ENCODE peak calls at places on chromosomes 5 and 9, in eight cellular contexts. F, V, J, H, R, L, D and A are unnamed samples.
A peak's percentile ranks its signal among the peaks of the same experiment; 100 is the strongest.

GRCh38 chr9:127531676-127532075 is 80.4 kb downstream of the LRSAM1 start:
- DNase-seq in F (no peak), V (no peak), J (no peak), H (no peak), R (no peak), L (no peak), D (no peak), A (no peak)

GRCh38 chr5:127648997-127649550 is at the start of gene CTXN3:
- DNase-seq in F (no peak), V (no peak), J (no peak), H (no peak), R (no peak), L (no peak), D (no peak), A (no peak)

GRCh38 chr5:90590-91547 is 1.1 kb upstream of the PLEKHG4B start:
- DNase-seq in F (no peak), V (peak; percentile 41), J (peak; percentile 16), H (no peak), R (no peak), L (peak; percentile 15), D (no peak), A (no peak)

GRCh38 chr5:97009212-97009898 is 73.5 kb downstream of the LNPEP start:
- DNase-seq in F (no peak), V (no peak), J (no peak), H (peak; percentile 9), R (no peak), L (peak; percentile 51), D (no peak), A (no peak)

GRCh38 chr5:66249920-66250319 is 105.8 kb downstream of the SREK1 start:
- DNase-seq in F (no peak), V (no peak), J (no peak), H (no peak), R (no peak), L (no peak), D (no peak), A (no peak)

GRCh38 chr9:16445141-16445920 is 425.1 kb downstream of the BNC2 start:
- DNase-seq in F (no peak), V (no peak), J (peak; percentile 59), H (no peak), R (no peak), L (peak; percentile 71), D (no peak), A (no peak)

GRCh38 chr5:61467766-61468482 is 135.9 kb downstream of the ZSWIM6 start:
- DNase-seq in F (no peak), V (no peak), J (peak; percentile 85), H (no peak), R (peak; percentile 47), L (peak; percentile 46), D (no peak), A (no peak)

GRCh38 chr5:123545506-123545905 is 33.5 kb downstream of the CSNK1G3 start:
- DNase-seq in F (peak; percentile 14), V (no peak), J (no peak), H (no peak), R (peak; percentile 28), L (peak; percentile 60), D (no peak), A (no peak)

GRCh38 chr9:128412120-128412790 is 8.4 kb upstream of the CERCAM start:
- DNase-seq in F (peak; percentile 94), V (no peak), J (no peak), H (no peak), R (peak; percentile 35), L (peak; percentile 37), D (peak; percentile 39), A (peak; percentile 67)

GRCh38 chr9:90078988-90079457 is 474.2 kb downstream of the GADD45G start:
- DNase-seq in F (no peak), V (no peak), J (no peak), H (no peak), R (no peak), L (no peak), D (no peak), A (no peak)

GRCh38 chr9:116594552-116594951 is 92.6 kb upstream of the TRIM32 start:
- DNase-seq in F (no peak), V (no peak), J (peak; percentile 77), H (no peak), R (no peak), L (peak; percentile 95), D (no peak), A (no peak)

GRCh38 chr9:89536618-89537017 is 38.7 kb upstream of the SEMA4D start:
- DNase-seq in F (no peak), V (no peak), J (no peak), H (no peak), R (no peak), L (no peak), D (no peak), A (no peak)

GRCh38 chr9:113502427-113503008 is 39.0 kb downstream of the RGS3 start:
- DNase-seq in F (no peak), V (no peak), J (no peak), H (no peak), R (no peak), L (no peak), D (no peak), A (no peak)

GRCh38 chr5:128409401-128409800 is 128.6 kb downstream of the FBN2 start:
- DNase-seq in F (no peak), V (no peak), J (peak; percentile 20), H (no peak), R (no peak), L (no peak), D (no peak), A (no peak)

GRCh38 chr5:60494635-60495034 is 205.3 kb downstream of the DEPDC1B start:
- DNase-seq in F (no peak), V (no peak), J (no peak), H (no peak), R (no peak), L (no peak), D (no peak), A (no peak)

GRCh38 chr5:63563008-63563917 is 399.0 kb downstream of the HTR1A start:
- DNase-seq in F (no peak), V (peak; percentile 12), J (no peak), H (no peak), R (no peak), L (no peak), D (no peak), A (no peak)

GRCh38 chr5:110594866-110595265 is 131.6 kb downstream of the TMEM232 start:
- DNase-seq in F (no peak), V (no peak), J (no peak), H (no peak), R (no peak), L (no peak), D (no peak), A (no peak)

GRCh38 chr5:110588241-110588962 is 138.1 kb downstream of the TMEM232 start:
- DNase-seq in F (no peak), V (no peak), J (no peak), H (no peak), R (no peak), L (no peak), D (no peak), A (no peak)

DNA sequence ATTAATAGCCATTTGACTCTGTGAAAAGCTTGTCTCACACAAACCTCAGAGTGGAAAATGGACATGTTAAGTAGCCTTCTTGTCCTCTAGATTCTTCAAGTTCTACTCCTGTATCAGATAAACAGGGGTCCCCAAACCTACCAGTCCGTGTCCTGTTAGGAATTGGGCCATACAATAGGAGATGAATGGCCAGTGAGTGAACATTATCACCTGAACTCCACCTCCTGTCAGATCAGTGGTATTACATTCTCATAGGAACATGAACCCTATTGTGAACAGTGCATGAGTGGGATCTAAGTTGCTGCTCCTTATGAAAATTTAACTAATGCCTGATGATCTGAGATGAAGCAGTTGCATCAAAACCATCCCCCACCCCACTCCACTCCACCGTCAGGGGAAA is 136.3 kb downstream of the TMEM232 start:
- DNase-seq in F (no peak), V (no peak), J (peak; percentile 13), H (no peak), R (no peak), L (peak; percentile 46), D (no peak), A (no peak)
- TF ChIP-seq CTCF in F (peak; percentile 69), V (peak; percentile 39), J (peak; percentile 50), H (peak; percentile 12), R (peak; percentile 23), L (peak; percentile 37), D (no peak), A (peak; percentile 56)

GRCh38 chr9:97412628-97413382 is 909 bp downstream of the TDRD7 start:
- DNase-seq in F (no peak), V (no peak), J (no peak), H (no peak), R (peak; percentile 62), L (peak; percentile 16), D (no peak), A (no peak)
- TF ChIP-seq CTCF in F (no peak), V (no peak), J (no peak), H (no peak), R (no peak), L (no peak), D (no peak), A (no peak)

GRCh38 chr5:178460598-178461425 is 129.4 kb downstream of the COL23A1 start:
- DNase-seq in F (peak; percentile 91), V (peak; percentile 87), J (no peak), H (peak; percentile 88), R (peak; percentile 77), L (peak; percentile 18), D (peak; percentile 37), A (peak; percentile 74)

GRCh38 chr5:178461426-178461730 is 128.8 kb downstream of the COL23A1 start:
- DNase-seq in F (no peak), V (no peak), J (no peak), H (no peak), R (no peak), L (no peak), D (no peak), A (no peak)

GRCh38 chr5:178464431-178465048 is 125.7 kb downstream of the COL23A1 start:
- DNase-seq in F (no peak), V (no peak), J (no peak), H (no peak), R (no peak), L (no peak), D (no peak), A (no peak)

GRCh38 chr5:178463321-178464155 is 126.7 kb downstream of the COL23A1 start:
- DNase-seq in F (no peak), V (no peak), J (no peak), H (no peak), R (no peak), L (no peak), D (no peak), A (no peak)

GRCh38 chr5:178462846-178463245 is 127.3 kb downstream of the COL23A1 start:
- DNase-seq in F (no peak), V (peak; percentile 82), J (no peak), H (no peak), R (no peak), L (no peak), D (no peak), A (no peak)
- TF ChIP-seq CTCF in F (no peak), V (no peak), J (no peak), H (no peak), R (no peak), L (no peak), D (no peak), A (no peak)

GRCh38 chr5:64973226-64973625 is 204.5 kb downstream of the CWC27 start:
- DNase-seq in F (no peak), V (no peak), J (no peak), H (no peak), R (no peak), L (no peak), D (no peak), A (no peak)

GRCh38 chr5:64972591-64972990 is 203.9 kb downstream of the CWC27 start:
- DNase-seq in F (no peak), V (no peak), J (no peak), H (no peak), R (no peak), L (peak; percentile 42), D (no peak), A (no peak)

GRCh38 chr5:64971990-64972389 is 203.3 kb downstream of the CWC27 start:
- DNase-seq in F (no peak), V (no peak), J (no peak), H (no peak), R (no peak), L (no peak), D (no peak), A (no peak)

GRCh38 chr5:64971538-64971937 is 202.8 kb downstream of the CWC27 start:
- DNase-seq in F (no peak), V (no peak), J (no peak), H (no peak), R (no peak), L (peak; percentile 66), D (no peak), A (no peak)
- TF ChIP-seq CTCF in F (no peak), V (no peak), J (no peak), H (no peak), R (no peak), L (peak; percentile 29), D (no peak), A (no peak)